ENCODE peak calls at places on chromosome 21, in four cellular contexts. M is pancreas, A is mammary epithelial cell, B is mesenchymal stem cell. O is an unnamed sample. For H3K4me1, the result is how much of the 10 kb centered on the place peaks cover.

GRCh38 chr21:28516996-28517592 is 475.6 kb downstream of the LTN1 start:
- DNase-seq in A (peak), B (peak), M (peak), O (peak)

GRCh38 chr21:16437586-16437985 is 707.8 kb downstream of the USP25 start:
- DNase-seq in A (no peak), B (no peak), M (no peak), O (no peak)

GRCh38 chr21:34598931-34599400 is 15.9 kb downstream of the RCAN1 start:
- DNase-seq in A (peak), M (no peak), B (peak), O (no peak)

GRCh38 chr21:44742418-44743153 is 31.2 kb upstream of the TSPEAR start:
- DNase-seq in M (no peak), A (peak), B (no peak), O (no peak)

GRCh38 chr21:33821580-33822322 is 93.9 kb downstream of the ATP5PO start:
- DNase-seq in A (no peak), B (no peak), M (no peak), O (no peak)

GRCh38 chr21:43812139-43812821 is 22.9 kb downstream of the RRP1 start:
- DNase-seq in M (no peak), A (peak), B (no peak), O (no peak)

GRCh38 chr21:36545776-36546511 is 66.0 kb upstream of the CLDN14 start:
- DNase-seq in A (no peak), M (no peak), B (no peak), O (no peak)

GRCh38 chr21:30083120-30083945 is 83.3 kb downstream of the CLDN17 start:
- DNase-seq in B (no peak), M (no peak), A (peak), O (no peak)

GRCh38 chr21:42733037-42733632 is 79.7 kb downstream of the PDE9A start:
- DNase-seq in B (no peak), A (no peak), M (no peak), O (no peak)

GRCh38 chr21:44413566-44414290 is 41.6 kb upstream of the LRRC3 start:
- DNase-seq in A (no peak), B (no peak), M (no peak), O (no peak)

GRCh38 chr21:42850866-42851391 is 28.4 kb downstream of the WDR4 start:
- DNase-seq in B (peak), M (no peak), A (no peak), O (peak)

GRCh38 chr21:44038063-44038462 is 26.0 kb downstream of the TRAPPC10 start:
- DNase-seq in M (no peak), A (no peak), B (no peak), O (no peak)

GRCh38 chr21:35363458-35363857 is 314.4 kb upstream of the RUNX1 start:
- DNase-seq in A (no peak), M (no peak), B (no peak), O (no peak)

GRCh38 chr21:43287974-43288755 is 119.4 kb downstream of the CRYAA start:
- DNase-seq in M (no peak), A (no peak), B (no peak), O (no peak)

GRCh38 chr21:32886339-32886738 is 114.8 kb upstream of the PAXBP1 start:
- DNase-seq in M (no peak), A (no peak), B (no peak), O (peak)

GRCh38 chr21:28256420-28256831 is 736.3 kb downstream of the LTN1 start:
- DNase-seq in A (no peak), M (peak), B (peak), O (no peak)

GRCh38 chr21:44618504-44618903 is 6.6 kb downstream of the KRTAP10-8 start:
- DNase-seq in A (no peak), B (no peak), M (no peak), O (no peak)

GRCh38 chr21:33132054-33132453 is 62.1 kb downstream of the OLIG1 start:
- DNase-seq in A (no peak), M (no peak), B (no peak), O (no peak)

GRCh38 chr21:32728455-32729237 is 833 bp upstream of the SYNJ1 start:
- DNase-seq in B (no peak), A (no peak), M (no peak), O (no peak)

GRCh38 chr21:43333301-43334062 is 93.4 kb downstream of the SIK1 start:
- DNase-seq in B (peak), A (peak), M (peak), O (no peak)

GRCh38 chr21:42623684-42624083 is 29.7 kb upstream of the PDE9A start:
- DNase-seq in A (no peak), B (no peak), M (no peak), O (no peak)

GRCh38 chr21:34526618-34527290 is 14.7 kb upstream of the KCNE1 start:
- DNase-seq in B (peak), M (peak), A (peak), O (no peak)

GRCh38 chr21:44345495-44345894 is 6.3 kb upstream of the CFAP410 start:
- DNase-seq in M (no peak), B (no peak), A (no peak), O (no peak)

GRCh38 chr21:20004353-20004752 is 993.9 kb upstream of the NCAM2 start:
- DNase-seq in B (peak), A (no peak), M (peak), O (no peak)

GRCh38 chr21:35257413-35257812 is 208.3 kb upstream of the RUNX1 start:
- DNase-seq in B (peak), M (peak), A (peak), O (no peak)

GRCh38 chr21:45460611-45461368 is 55.8 kb downstream of the COL18A1 start:
- DNase-seq in A (peak), M (no peak), B (peak), O (no peak)

GRCh38 chr21:28111151-28111619 is 881.5 kb downstream of the LTN1 start:
- DNase-seq in B (peak), A (no peak), M (peak), O (no peak)

GRCh38 chr21:29164330-29164942 is 34.0 kb downstream of the MAP3K7CL start:
- DNase-seq in B (peak), M (no peak), A (peak), O (no peak)

DNA sequence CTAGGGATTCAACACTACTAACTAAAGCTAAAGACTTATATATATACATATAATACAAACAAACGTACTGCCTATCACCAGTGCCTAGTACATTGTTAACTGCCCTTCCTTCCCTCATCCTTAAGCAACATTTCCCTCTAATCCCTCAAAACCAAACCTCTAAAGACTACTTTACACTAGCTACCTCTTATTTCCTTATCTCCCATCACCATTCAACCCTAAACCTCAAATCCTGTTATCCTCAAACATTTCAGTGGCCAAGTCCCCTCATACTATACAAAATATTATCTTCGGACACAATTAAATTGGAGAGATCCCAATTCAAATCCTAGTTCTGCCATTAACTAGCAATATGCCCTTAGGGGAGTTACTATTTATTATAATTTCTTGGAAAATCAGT is 3.7 kb downstream of the SCAF4 start:
- DNase-seq in M (no peak), A (no peak), B (no peak), O (no peak)
- H3K4me1 ChIP-seq in M (under half), A (under half), B (under half), O (under half)

DNA sequence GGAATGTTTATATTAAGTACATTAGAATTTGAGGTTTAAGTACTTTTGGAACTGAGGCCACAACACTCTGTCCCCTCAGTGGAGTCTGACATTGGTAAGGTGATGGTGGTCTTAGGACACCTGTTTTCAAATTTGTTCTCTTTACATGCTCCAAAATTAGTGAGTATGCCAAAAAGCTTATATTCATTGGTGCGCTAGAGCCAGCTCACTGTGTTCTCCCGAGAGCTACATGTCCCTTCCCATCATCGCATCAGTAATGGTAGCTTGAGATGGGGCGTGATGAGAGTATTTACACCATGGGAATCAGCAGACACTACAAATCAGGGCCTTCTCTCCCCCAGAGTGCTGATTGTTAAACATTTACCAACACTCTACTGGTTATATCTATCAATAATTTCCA is 19.5 kb downstream of the ETS2 start:
- DNase-seq in A (no peak), M (no peak), B (peak), O (no peak)
- H3K27ac ChIP-seq in A (no peak), M (no peak), B (no peak), O (no peak)

DNA sequence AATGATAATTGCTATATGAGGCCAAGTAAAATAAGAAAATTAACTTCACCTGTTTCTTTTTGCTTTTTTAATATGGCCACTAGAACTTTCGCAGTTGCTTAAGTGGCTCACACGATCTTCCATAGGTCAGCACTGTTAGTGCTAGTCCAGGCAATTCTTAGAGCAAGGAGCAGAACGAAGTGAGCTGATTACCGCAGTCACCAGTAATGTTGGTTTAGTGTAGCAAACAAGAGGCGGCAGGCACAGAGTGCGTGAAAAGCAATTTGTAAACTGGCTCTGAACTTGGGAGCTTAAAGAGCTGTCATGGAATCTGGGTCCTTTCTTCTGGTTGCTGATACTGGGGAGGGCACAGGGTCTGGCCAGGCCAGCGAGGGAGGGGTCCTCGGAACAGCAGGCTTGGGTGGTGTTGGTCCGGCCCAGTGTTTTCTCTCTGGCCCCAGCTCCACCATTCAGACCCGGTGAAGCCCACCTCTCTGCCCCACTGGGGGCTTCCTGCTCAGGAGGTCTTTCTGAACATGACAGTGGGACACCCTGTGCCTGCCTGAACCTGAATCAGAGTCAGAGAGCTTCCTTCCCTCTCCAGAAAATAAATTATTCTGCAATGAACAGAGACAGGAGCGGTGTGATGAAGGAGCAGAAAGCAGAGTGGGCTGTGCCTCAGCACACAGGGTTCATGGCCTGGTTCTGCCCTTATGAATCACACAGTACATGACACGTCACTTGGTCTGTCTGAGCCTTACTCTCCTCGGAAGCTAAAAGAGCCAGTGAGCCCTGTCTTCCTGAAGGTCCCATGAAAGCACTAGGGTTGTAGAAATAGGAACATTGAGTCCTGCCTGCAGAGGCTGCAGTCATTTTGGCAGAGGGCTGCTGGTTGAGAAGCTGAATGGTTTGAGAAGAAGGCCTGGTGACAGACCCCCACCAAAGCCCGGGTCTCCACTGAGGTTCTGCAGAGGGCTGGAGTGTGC is 11.9 kb downstream of the ETS2 start:
- DNase-seq in A (peak), M (no peak), B (peak), O (no peak)
- H3K4me1 ChIP-seq in A (under half), M (under half), B (under half), O (under half)

DNA sequence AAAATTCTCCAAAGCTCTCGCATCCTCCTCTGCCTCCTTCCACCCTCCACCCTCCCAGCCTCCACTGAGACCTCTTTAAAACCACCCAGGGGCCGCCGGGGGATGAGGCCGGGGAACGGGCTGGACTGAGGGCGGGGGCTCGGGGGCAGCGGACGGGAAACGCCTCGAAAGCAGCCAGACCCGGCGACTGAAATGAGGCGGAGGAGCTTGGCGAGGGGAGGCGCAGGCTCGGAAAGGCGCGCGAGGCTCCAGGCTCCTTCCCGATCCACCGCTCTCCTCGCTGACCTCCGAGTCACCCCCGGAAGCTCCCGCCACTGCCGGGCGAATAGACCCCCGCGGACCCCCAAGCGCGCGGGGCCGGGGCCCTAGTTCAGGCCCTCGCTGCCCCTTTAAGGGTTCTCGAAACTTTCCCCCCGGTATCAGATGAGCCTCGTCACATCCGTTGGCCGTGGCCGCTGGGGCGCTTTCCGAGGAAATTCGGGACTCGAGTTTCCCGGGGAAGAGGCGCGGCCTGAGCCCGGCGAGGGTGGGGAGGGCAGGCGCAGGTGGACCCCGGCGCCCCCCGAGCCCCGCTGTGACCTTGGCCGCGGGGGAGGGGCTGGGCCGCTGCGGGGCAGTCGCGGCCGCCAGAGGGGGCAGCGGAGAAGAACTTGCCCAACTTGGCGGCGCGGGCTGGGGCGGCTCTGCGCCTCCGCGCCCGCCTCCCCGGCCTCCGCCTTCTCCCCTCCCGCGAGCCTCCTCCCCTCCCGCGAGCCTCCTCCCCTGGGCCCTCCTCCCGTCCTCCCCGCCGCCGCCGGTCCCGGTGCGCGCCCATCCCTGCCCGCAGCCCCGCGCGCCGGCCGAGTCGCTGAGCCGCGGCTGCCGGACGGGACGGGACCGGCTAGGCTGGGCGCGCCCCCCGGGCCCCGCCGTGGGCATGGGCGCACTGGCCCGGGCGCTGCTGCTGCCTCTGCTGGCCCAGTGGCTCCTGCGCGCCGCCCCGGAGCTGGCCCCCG is at the start of gene BACE2:
- DNase-seq in M (peak), B (peak), A (peak), O (no peak)
- H3K27ac ChIP-seq in M (peak), B (no peak), A (peak), O (no peak)

DNA sequence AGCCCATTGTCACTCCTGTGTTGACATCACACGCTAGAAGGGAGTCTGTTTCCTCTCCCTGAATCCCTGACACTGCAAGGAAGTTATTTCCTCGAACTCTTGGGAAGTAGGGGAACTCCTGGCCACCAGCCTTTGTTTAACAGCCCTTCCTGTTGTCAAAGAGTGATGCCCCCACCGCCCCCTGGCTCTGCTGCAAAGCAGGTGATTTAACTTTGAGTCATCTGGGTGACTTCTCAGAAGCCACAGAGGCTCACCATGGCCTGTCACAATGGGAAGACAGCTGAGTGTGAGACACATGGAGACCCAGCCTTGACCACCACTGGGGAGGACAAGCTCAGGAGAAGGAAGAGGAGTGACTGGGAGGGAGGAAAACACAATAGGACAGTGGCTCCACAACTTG is 182.8 kb downstream of the PSMG1 start:
- DNase-seq in M (no peak), B (peak), A (peak), O (no peak)
- H3K4me1 ChIP-seq in M (under half), B (under half), A (under half), O (under half)

GRCh38 chr21:31186916-31187315 is 148.6 kb upstream of the KRTAP19-8 start:
- DNase-seq in B (no peak), M (no peak), A (no peak), O (no peak)
- H3K27ac ChIP-seq in B (no peak), M (no peak), A (no peak), O (no peak)

DNA sequence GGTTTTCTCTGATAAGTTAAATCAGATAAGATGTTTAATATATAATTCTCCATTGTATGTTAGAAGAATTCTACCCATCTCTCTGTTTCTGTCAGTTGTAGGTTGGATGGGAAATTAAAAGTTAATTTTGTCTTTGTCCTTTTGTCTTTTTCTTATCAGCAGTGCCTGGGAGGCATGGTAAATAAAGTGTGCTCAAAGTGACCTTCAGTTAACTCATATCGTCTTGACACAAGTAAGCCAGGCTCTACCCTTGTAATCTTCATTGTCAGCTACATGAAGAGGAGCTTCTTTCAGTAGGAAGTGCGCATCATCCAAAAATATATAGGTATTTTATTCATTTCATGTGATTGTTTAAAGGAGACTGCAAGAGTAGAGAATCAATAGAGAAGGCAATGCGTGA is 138.9 kb upstream of the NRIP1 start:
- DNase-seq in B (no peak), A (no peak), M (no peak), O (no peak)
- H3K4me1 ChIP-seq in B (under half), A (under half), M (under half), O (under half)

GRCh38 chr21:26077523-26077922 is 93.0 kb downstream of the APP start:
- DNase-seq in M (no peak), B (no peak), A (no peak), O (no peak)
- H3K27ac ChIP-seq in M (no peak), B (no peak), A (no peak), O (no peak)

GRCh38 chr21:40191616-40192015 is 324.4 kb downstream of the PCP4 start:
- DNase-seq in B (no peak), A (no peak), M (no peak), O (no peak)
- H3K4me1 ChIP-seq in B (under half), A (under half), M (under half), O (under half)

GRCh38 chr21:46472246-46472645 is 13.6 kb downstream of the DIP2A start:
- DNase-seq in A (no peak), M (no peak), B (peak), O (no peak)
- H3K27ac ChIP-seq in A (no peak), M (no peak), B (no peak), O (no peak)

O was measured in CD8-positive, alpha-beta memory T cell.